ENCODE peak calls at places on chromosomes 11 and 22, in five cellular contexts. R is SJSA1, H is adrenal gland, E is Right ventricle myocardium inferior, B is astrocyte of the spinal cord. P is an unnamed sample.

GRCh38 chr11:12358302-12359188 is 18.8 kb upstream of the PARVA start:
- DNase-seq in B (no peak), R (no peak), E (no peak), H (no peak), P (no peak)

GRCh38 chr22:20867179-20868099 is 8.6 kb downstream of the SNAP29 start:
- DNase-seq in B (no peak), E (no peak), R (no peak), H (peak), P (no peak)

GRCh38 chr22:39414886-39415285 is 15.3 kb downstream of the TAB1 start:
- DNase-seq in E (no peak), H (peak), B (no peak), R (no peak), P (no peak)

GRCh38 chr11:66855574-66856495 is 1.0 kb upstream of the LRFN4 start:
- DNase-seq in H (peak), R (peak), E (peak), B (peak), P (peak)

GRCh38 chr11:6357222-6357621 is 33.1 kb upstream of the SMPD1 start:
- DNase-seq in E (no peak), R (peak), H (peak), B (peak), P (peak)

GRCh38 chr11:7655253-7656217 is 17.8 kb downstream of the CYB5R2 start:
- DNase-seq in B (no peak), E (no peak), R (no peak), H (peak), P (no peak)

GRCh38 chr11:72598901-72599300 is 75.3 kb downstream of the PDE2A start:
- DNase-seq in E (no peak), R (no peak), H (peak), B (no peak), P (no peak)

GRCh38 chr11:68099474-68100405 is 21.4 kb downstream of the CHKA start:
- DNase-seq in B (peak), E (no peak), R (no peak), H (peak), P (no peak)

GRCh38 chr11:118050208-118050891 is 26.5 kb upstream of the TMPRSS4 start:
- DNase-seq in R (no peak), E (no peak), H (no peak), B (no peak), P (no peak)

GRCh38 chr11:106072804-106073203 is 4.3 kb downstream of the KBTBD3 start:
- DNase-seq in B (no peak), E (no peak), H (no peak), R (no peak), P (no peak)

GRCh38 chr22:19180740-19181410 is 2.3 kb upstream of the SLC25A1 start:
- DNase-seq in R (no peak), B (no peak), E (no peak), H (no peak), P (no peak)

GRCh38 chr11:1975185-1975584 is 22.5 kb downstream of the H19 start:
- DNase-seq in E (no peak), R (no peak), B (no peak), H (no peak), P (no peak)

GRCh38 chr11:104134760-104135159 is 29.2 kb downstream of the PDGFD start:
- DNase-seq in H (no peak), B (peak), R (no peak), E (no peak), P (peak)

GRCh38 chr22:28923826-28924732 is 40.7 kb downstream of the ZNRF3 start:
- DNase-seq in H (peak), R (no peak), E (no peak), B (no peak), P (no peak)

GRCh38 chr11:72773291-72773690 is 20.6 kb downstream of the STARD10 start:
- DNase-seq in H (peak), R (peak), B (peak), E (no peak), P (peak)

GRCh38 chr11:24900524-24900923 is 403.7 kb downstream of the LUZP2 start:
- DNase-seq in E (no peak), H (no peak), R (no peak), B (no peak), P (no peak)

GRCh38 chr11:127056338-127056971 is 55.9 kb upstream of the KIRREL3 start:
- DNase-seq in B (no peak), E (peak), R (no peak), H (no peak), P (no peak)

GRCh38 chr11:130455493-130456127 is 7.2 kb downstream of the ADAMTS15 start:
- DNase-seq in R (no peak), E (peak), H (no peak), B (no peak), P (no peak)

GRCh38 chr11:84437129-84438123 is 1151.3 kb upstream of the CCDC90B start:
- DNase-seq in R (no peak), B (no peak), E (peak), H (peak), P (peak)

GRCh38 chr22:22425783-22426624 is 82.5 kb downstream of the ZNF280B start:
- DNase-seq in B (no peak), E (no peak), H (peak), R (no peak), P (no peak)

GRCh38 chr11:57680552-57680874 is 12.6 kb downstream of the ZDHHC5 start:
- DNase-seq in R (no peak), B (no peak), H (no peak), E (no peak), P (no peak)

GRCh38 chr22:41690476-41690875 is 1.8 kb upstream of the SNU13 start:
- DNase-seq in E (no peak), B (no peak), H (no peak), R (no peak), P (no peak)

GRCh38 chr11:92311616-92312449 is 87.2 kb downstream of the FAT3 start:
- DNase-seq in E (no peak), B (no peak), H (no peak), R (no peak), P (no peak)

GRCh38 chr22:35873426-35873825 is 155.2 kb downstream of the RBFOX2 start:
- DNase-seq in B (no peak), R (no peak), H (no peak), E (no peak), P (no peak)

GRCh38 chr11:95074806-95075563 is 8.3 kb downstream of the SRSF8 start:
- DNase-seq in H (peak), E (peak), B (no peak), R (no peak), P (no peak)

GRCh38 chr11:78397398-78397797 is 20.2 kb downstream of the GAB2 start:
- DNase-seq in R (no peak), B (no peak), E (no peak), H (no peak), P (no peak)

GRCh38 chr11:8038393-8038792 is 42.6 kb upstream of the TUB start:
- DNase-seq in E (no peak), R (no peak), B (no peak), H (no peak), P (no peak)

GRCh38 chr11:2380807-2381350 is 3.8 kb downstream of the CD81 start:
- DNase-seq in H (peak), B (no peak), E (peak), R (no peak), P (no peak)

P was measured in H4.